ENCODE peak calls at places on chromosomes 16 and 17, in five cellular contexts. G, M, B, C and L are unnamed samples.

GRCh38 chr16:22948058-22948602 is 134.2 kb downstream of the HS3ST2 start:
- DNase-seq in G (peak), M (peak), B (no peak), C (no peak), L (no peak)

GRCh38 chr17:81551458-81552243 is 502 bp downstream of the FAAP100 start:
- DNase-seq in G (no peak), M (no peak), B (peak), C (no peak), L (peak)

GRCh38 chr17:82257473-82257872 is 16.0 kb downstream of the CSNK1D start:
- DNase-seq in G (no peak), M (peak), B (no peak), C (no peak), L (no peak)

GRCh38 chr17:39845052-39845976 is 18.8 kb downstream of the IKZF3 start:
- DNase-seq in G (no peak), M (no peak), B (peak), C (no peak), L (no peak)

GRCh38 chr17:57868775-57869598 is 19.1 kb upstream of the MRPS23 start:
- DNase-seq in G (no peak), M (no peak), B (no peak), C (no peak), L (no peak)

GRCh38 chr16:30063893-30064745 is 1.4 kb upstream of the ALDOA start:
- DNase-seq in G (peak), M (peak), B (peak), C (no peak), L (peak)

GRCh38 chr16:3234543-3235541 is at the start of gene ZNF200:
- DNase-seq in G (peak), M (peak), B (peak), C (peak), L (peak)

GRCh38 chr17:45430738-45431530 is 1.7 kb downstream of the ARHGAP27 start:
- DNase-seq in G (peak), M (peak), B (no peak), C (no peak), L (peak)

GRCh38 chr16:49282690-49283375 is 1.2 kb upstream of the CBLN1 start:
- DNase-seq in G (peak), M (peak), B (no peak), C (no peak), L (no peak)

GRCh38 chr17:79721993-79722671 is 8.6 kb upstream of the ENPP7 start:
- DNase-seq in G (no peak), M (peak), B (no peak), C (no peak), L (no peak)

GRCh38 chr17:54518706-54519105 is 381.9 kb upstream of the TOM1L1 start:
- DNase-seq in G (no peak), M (no peak), B (no peak), C (no peak), L (no peak)

GRCh38 chr16:63539276-63539675 is 1503.0 kb upstream of the CDH8 start:
- DNase-seq in G (no peak), M (no peak), B (no peak), C (no peak), L (no peak)

GRCh38 chr17:77609553-77610517 is 348.7 kb upstream of the TNRC6C start:
- DNase-seq in G (peak), M (no peak), B (no peak), C (no peak), L (no peak)

GRCh38 chr17:40910441-40910841 is 25.4 kb upstream of the KRT20 start:
- DNase-seq in G (no peak), M (no peak), B (peak), C (no peak), L (peak)

GRCh38 chr17:8060274-8060673 is 21.4 kb downstream of the ALOX15B start:
- DNase-seq in G (peak), M (peak), B (peak), C (peak), L (peak)

GRCh38 chr17:19341641-19342610 is 20.6 kb downstream of the B9D1 start:
- DNase-seq in G (no peak), M (peak), B (peak), C (no peak), L (peak)

GRCh38 chr17:59754547-59754946 is 47.1 kb downstream of the VMP1 start:
- DNase-seq in G (no peak), M (peak), B (peak), C (no peak), L (peak)

GRCh38 chr17:17603178-17603894 is 11.8 kb upstream of the PEMT start:
- DNase-seq in G (no peak), M (no peak), B (no peak), C (no peak), L (no peak)

GRCh38 chr17:40803617-40804082 is 3.9 kb upstream of the KRT28 start:
- DNase-seq in G (peak), M (peak), B (peak), C (peak), L (peak)

GRCh38 chr17:70521821-70522256 is 352.5 kb downstream of the KCNJ2 start:
- DNase-seq in G (no peak), M (no peak), B (peak), C (no peak), L (no peak)

GRCh38 chr16:31880322-31880979 is 6.8 kb downstream of the ZNF267 start:
- DNase-seq in G (no peak), M (peak), B (peak), C (no peak), L (peak)

GRCh38 chr17:77298811-77299210 is 158.0 kb downstream of the SEC14L1 start:
- DNase-seq in G (no peak), M (peak), B (no peak), C (no peak), L (no peak)

GRCh38 chr16:57091200-57091989 is 988 bp upstream of the CPNE2 start:
- DNase-seq in G (peak), M (peak), B (peak), C (no peak), L (peak)

DNA sequence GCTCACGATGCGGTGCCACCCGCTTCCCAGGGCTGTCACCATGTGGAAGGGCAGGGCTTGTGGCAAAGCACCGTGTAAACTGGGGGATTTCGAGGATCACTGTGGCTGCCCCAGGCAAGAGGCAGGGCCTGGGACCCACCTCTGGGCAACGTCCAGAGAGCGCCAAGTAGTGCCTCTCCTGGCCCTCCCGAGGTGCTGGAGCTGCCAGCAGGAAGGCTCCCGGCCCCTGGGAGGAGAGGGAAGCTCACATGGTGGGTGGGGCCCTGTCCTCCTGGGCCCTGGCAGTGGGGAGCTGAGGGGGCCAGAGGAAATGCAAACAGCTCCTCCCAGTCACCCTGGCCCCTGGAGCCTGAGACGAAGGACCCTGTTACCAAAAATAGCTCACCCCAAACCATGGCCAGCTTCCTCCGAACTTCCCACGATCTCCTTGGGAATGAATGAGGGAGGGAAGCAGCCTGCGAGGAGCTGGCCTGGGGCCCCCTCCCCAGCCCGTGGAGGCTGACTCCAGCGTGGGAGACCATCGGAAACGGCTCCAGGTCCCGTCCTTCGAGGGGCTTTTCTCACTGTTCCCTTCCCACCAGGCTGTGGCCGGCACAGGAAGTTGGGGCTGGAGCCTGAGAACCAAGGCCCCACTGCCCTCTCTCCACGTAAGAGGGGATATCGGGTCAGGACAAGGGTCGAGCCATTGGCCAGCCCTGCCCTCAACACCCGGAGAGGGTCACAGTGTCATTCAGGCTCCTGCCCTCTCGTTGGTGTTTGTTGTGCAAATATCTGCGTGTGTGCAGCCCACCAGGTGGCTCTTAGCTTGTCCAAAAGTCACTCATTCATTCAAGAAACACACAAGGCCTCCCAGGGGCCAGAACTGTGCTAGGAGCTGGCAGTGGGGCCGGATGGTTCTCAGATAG is 17.7 kb downstream of the VASN start:
- DNase-seq in G (peak), M (no peak), B (no peak), C (no peak), L (no peak)
- H3K27ac ChIP-seq in G (peak), M (peak), B (no peak), C (peak), L (no peak)

GRCh38 chr16:18802755-18803218 is 1.4 kb upstream of the ARL6IP1 start:
- DNase-seq in G (no peak), M (no peak), B (no peak), C (no peak), L (no peak)
- H4K8ac ChIP-seq in G (no peak), M (no peak), B (no peak), C (no peak), L (no peak)

GRCh38 chr16:54160939-54161897 is 125.4 kb downstream of the IRX3 start:
- DNase-seq in G (no peak), M (no peak), B (no peak), C (no peak), L (no peak)
- H3K4me3 ChIP-seq in G (no peak), M (no peak), B (no peak), C (no peak), L (no peak)

GRCh38 chr17:32496348-32497078 is 9.7 kb downstream of the CDK5R1 start:
- DNase-seq in G (no peak), M (no peak), B (peak), C (no peak), L (peak)
- H3K27ac ChIP-seq in G (no peak), M (no peak), B (no peak), C (no peak), L (peak)

GRCh38 chr16:19659554-19659953 is 58.5 kb downstream of the KNOP1 start:
- DNase-seq in G (no peak), M (no peak), B (peak), C (no peak), L (no peak)
- H4K8ac ChIP-seq in G (no peak), M (no peak), B (no peak), C (no peak), L (no peak)